ENCODE peak calls at places on chromosome 11, in eight cellular contexts. E, C, R, V, N, A, Y and U are unnamed samples.

GRCh38 chr11:134339756-134340155 is 8.0 kb downstream of the GLB1L2 start:
- DNase-seq in E (peak; percentile 26), C (no peak), R (no peak), V (no peak), N (no peak), A (no peak), Y (no peak), U (no peak)

GRCh38 chr11:77361184-77361583 is 59.7 kb upstream of the GDPD4 start:
- DNase-seq in E (no peak), C (no peak), R (peak; percentile 85), V (no peak), N (no peak), A (peak; percentile 87), Y (no peak), U (no peak)

GRCh38 chr11:73072935-73073481 is 69.1 kb downstream of the FCHSD2 start:
- DNase-seq in E (no peak), C (peak; percentile 74), R (peak; percentile 4), V (no peak), N (peak; percentile 52), A (no peak), Y (peak; percentile 41), U (no peak)

GRCh38 chr11:124762077-124762623 is at the start of gene ESAM:
- DNase-seq in E (peak; percentile 83), C (peak; percentile 83), R (no peak), V (peak; percentile 88), N (peak; percentile 57), A (no peak), Y (no peak), U (no peak)

GRCh38 chr11:71384561-71384960 is 63.6 kb downstream of the DHCR7 start:
- DNase-seq in E (no peak), C (peak; percentile 92), R (no peak), V (no peak), N (no peak), A (no peak), Y (no peak), U (no peak)

GRCh38 chr11:116876656-116877055 is 39.2 kb upstream of the APOA1 start:
- DNase-seq in E (no peak), C (no peak), R (no peak), V (no peak), N (no peak), A (no peak), Y (no peak), U (no peak)

GRCh38 chr11:85768473-85769146 is 42.3 kb downstream of the SYTL2 start:
- DNase-seq in E (no peak), C (no peak), R (no peak), V (no peak), N (no peak), A (no peak), Y (no peak), U (no peak)

GRCh38 chr11:34309970-34310369 is 47.8 kb downstream of the ABTB2 start:
- DNase-seq in E (peak; percentile 49), C (no peak), R (no peak), V (no peak), N (no peak), A (no peak), Y (no peak), U (no peak)

GRCh38 chr11:102869354-102869753 is 5.4 kb downstream of the MMP12 start:
- DNase-seq in E (no peak), C (peak; percentile 98), R (no peak), V (no peak), N (no peak), A (no peak), Y (no peak), U (no peak)

GRCh38 chr11:31882951-31883392 is 71.8 kb upstream of the PAX6 start:
- DNase-seq in E (peak; percentile 43), C (no peak), R (peak; percentile 46), V (no peak), N (no peak), A (no peak), Y (no peak), U (no peak)

GRCh38 chr11:102516179-102516578 is 14.4 kb downstream of the MMP7 start:
- DNase-seq in E (no peak), C (no peak), R (no peak), V (no peak), N (no peak), A (no peak), Y (no peak), U (no peak)

GRCh38 chr11:30329150-30329940 is 6.4 kb downstream of the ARL14EP start:
- DNase-seq in E (no peak), C (no peak), R (no peak), V (no peak), N (no peak), A (no peak), Y (no peak), U (no peak)

GRCh38 chr11:30131535-30131934 is 99.3 kb upstream of the FSHB start:
- DNase-seq in E (no peak), C (peak; percentile 44), R (no peak), V (no peak), N (no peak), A (no peak), Y (no peak), U (no peak)

GRCh38 chr11:76637491-76638266 is 32.9 kb downstream of the LRRC32 start:
- DNase-seq in E (no peak), C (no peak), R (no peak), V (peak; percentile 93), N (peak; percentile 65), A (no peak), Y (no peak), U (no peak)